ENCODE peak calls at places on chromosomes 7 and 10, in eight cellular contexts. G is cerebellar cortex; B is DND-41; L is stimulated activated CD8-positive, alpha-beta memory T cell treated with anti-CD3 and anti-CD28 coated beads, Interleukin-7, amount 100 ng/mL, for 1 hour; R is fibroblast of mammary gland; N is T-helper 22 cell; S is lower lobe of right lung; F is adrenal gland. U is an unnamed sample.

GRCh38 chr7:67364441-67365017 is 367.9 kb downstream of the TYW1 start:
- DNase-seq in G (no peak), B (no peak), L (no peak), R (no peak), N (no peak), S (no peak), F (peak), U (no peak)

GRCh38 chr10:33521062-33521461 is 186.6 kb upstream of the NRP1 start:
- DNase-seq in G (no peak), B (no peak), L (no peak), R (no peak), N (no peak), S (no peak), F (no peak), U (no peak)

GRCh38 chr7:47281966-47282643 is 299.8 kb downstream of the TNS3 start:
- DNase-seq in G (no peak), B (no peak), L (no peak), R (no peak), N (no peak), S (no peak), F (no peak), U (no peak)

GRCh38 chr10:88810196-88810961 is 7.8 kb downstream of the LIPM start:
- DNase-seq in G (peak), B (peak), L (no peak), R (peak), N (no peak), S (no peak), F (peak), U (no peak)

GRCh38 chr10:88763441-88763840 is 3.6 kb downstream of the LIPN start:
- DNase-seq in G (no peak), B (no peak), L (no peak), R (no peak), N (no peak), S (no peak), F (no peak), U (no peak)

GRCh38 chr10:84194424-84195043 is at the start of gene CDHR1:
- DNase-seq in G (no peak), B (no peak), L (peak), R (no peak), N (no peak), S (no peak), F (no peak), U (no peak)

GRCh38 chr7:106901870-106902441 is 36.9 kb downstream of the PIK3CG start:
- DNase-seq in G (no peak), B (no peak), L (no peak), R (no peak), N (no peak), S (no peak), F (no peak), U (no peak)

GRCh38 chr10:69842020-69842419 is 40.3 kb downstream of the COL13A1 start:
- DNase-seq in G (no peak), B (no peak), L (no peak), R (no peak), N (no peak), S (no peak), F (no peak), U (no peak)

GRCh38 chr10:107126668-107127067 is 37.8 kb downstream of the SORCS1 start:
- DNase-seq in G (no peak), B (no peak), L (no peak), R (no peak), N (no peak), S (no peak), F (no peak), U (no peak)

U was measured in cortex of kidney.